ENCODE peak calls at places on chromosomes 11 and 22, in ten cellular contexts. L is anterior cingulate cortex, P is hippocampal formation, E is HFFc6, A is NCI-H774, B is HS-5, Q is left kidney, M is ACHN, N is fibroblast of mammary gland, F is non-pigmented ciliary epithelial cell. Y is an unnamed sample.

GRCh38 chr11:64318694-64319420 is 936 bp downstream of the PRDX5 start:
- DNase-seq in L (no peak), P (no peak), E (no peak), A (no peak), B (no peak), Q (no peak), M (no peak), N (no peak), F (no peak), Y (no peak)

GRCh38 chr11:47408598-47409439 is 429 bp downstream of the SLC39A13 start:
- DNase-seq in L (no peak), P (no peak), E (peak; percentile 86), A (no peak), B (peak; percentile 64), Q (peak; percentile 87), M (peak; percentile 85), N (peak; percentile 86), F (no peak), Y (peak; percentile 66)

GRCh38 chr11:38683484-38683883 is 2085.4 kb upstream of the RAG2 start:
- DNase-seq in L (no peak), P (no peak), E (no peak), A (no peak), B (no peak), Q (no peak), M (no peak), N (no peak), F (no peak), Y (no peak)

GRCh38 chr22:50467773-50468440 is 6.9 kb downstream of the SBF1 start:
- DNase-seq in L (no peak), P (no peak), E (no peak), A (no peak), B (no peak), Q (no peak), M (no peak), N (no peak), F (no peak), Y (no peak)

GRCh38 chr11:12356944-12357655 is 20.3 kb upstream of the PARVA start:
- DNase-seq in L (no peak), P (no peak), E (no peak), A (no peak), B (no peak), Q (no peak), M (no peak), N (no peak), F (no peak), Y (no peak)

GRCh38 chr11:116840224-116840745 is 2.9 kb upstream of the APOA1 start:
- DNase-seq in L (no peak), P (no peak), E (no peak), A (no peak), B (no peak), Q (no peak), M (no peak), N (peak; percentile 29), F (no peak), Y (no peak)

GRCh38 chr11:108340958-108341357 is 118.1 kb downstream of the ATM start:
- DNase-seq in L (no peak), P (no peak), E (no peak), A (no peak), B (no peak), Q (no peak), M (no peak), N (no peak), F (no peak), Y (no peak)

GRCh38 chr22:47189056-47189916 is 426.8 kb downstream of the TBC1D22A start:
- DNase-seq in L (no peak), P (no peak), E (no peak), A (no peak), B (no peak), Q (no peak), M (no peak), N (no peak), F (no peak), Y (no peak)

GRCh38 chr11:87299041-87299481 is 261.3 kb downstream of the TMEM135 start:
- DNase-seq in L (no peak), P (no peak), E (no peak), A (no peak), B (no peak), Q (no peak), M (no peak), N (no peak), F (no peak), Y (no peak)

GRCh38 chr11:14905104-14906033 is 13.3 kb upstream of the CYP2R1 start:
- DNase-seq in L (no peak), P (no peak), E (no peak), A (no peak), B (no peak), Q (peak; percentile 82), M (no peak), N (peak; percentile 23), F (no peak), Y (no peak)

GRCh38 chr11:3162410-3163240 is 2.5 kb downstream of the OSBPL5 start:
- DNase-seq in L (peak; percentile 17), P (peak; percentile 55), E (no peak), A (no peak), B (no peak), Q (peak; percentile 1), M (no peak), N (no peak), F (no peak), Y (no peak)

GRCh38 chr22:25645964-25646363 is 81.5 kb downstream of the GRK3 start:
- DNase-seq in L (no peak), P (no peak), E (no peak), A (no peak), B (peak; percentile 10), Q (no peak), M (no peak), N (peak; percentile 48), F (no peak), Y (no peak)

GRCh38 chr22:22371031-22371541 is 126.5 kb downstream of the VPREB1 start:
- DNase-seq in L (no peak), P (peak; percentile 7), E (no peak), A (no peak), B (no peak), Q (peak; percentile 40), M (no peak), N (peak; percentile 1), F (no peak), Y (no peak)

GRCh38 chr11:123357990-123358827 is 71.9 kb upstream of the GRAMD1B start:
- DNase-seq in L (no peak), P (no peak), E (no peak), A (no peak), B (no peak), Q (peak; percentile 83), M (no peak), N (peak; percentile 5), F (no peak), Y (no peak)

GRCh38 chr11:65077466-65077865 is 6.4 kb downstream of the CDCA5 start:
- DNase-seq in L (no peak), P (no peak), E (no peak), A (no peak), B (no peak), Q (no peak), M (no peak), N (peak; percentile 49), F (no peak), Y (no peak)